ENCODE peak calls at places on chromosome 17, in five cellular contexts. One of them, this sample, is unnamed.

GRCh38 chr17:56316604-56317003 is 163.3 kb downstream of the ANKFN1 start:
- DNase-seq in tibial artery: no peak
- DNase-seq in left ventricle myocardium inferior: no peak
- DNase-seq in cardiac fibroblast: no peak
- DNase-seq in mesothelial cell of epicardium: no peak
- DNase-seq in this sample: no peak

GRCh38 chr17:382644-383533 is 30.3 kb upstream of the RPH3AL start:
- DNase-seq in tibial artery: no peak
- DNase-seq in left ventricle myocardium inferior: no peak
- DNase-seq in mesothelial cell of epicardium: peak
- DNase-seq in cardiac fibroblast: peak
- DNase-seq in this sample: no peak

GRCh38 chr17:7703584-7704574 is 1.1 kb upstream of the EFNB3 start:
- DNase-seq in cardiac fibroblast: peak
- DNase-seq in tibial artery: no peak
- DNase-seq in left ventricle myocardium inferior: no peak
- DNase-seq in mesothelial cell of epicardium: peak
- DNase-seq in this sample: no peak

GRCh38 chr17:14269473-14269872 is 31.4 kb upstream of the HS3ST3B1 start:
- DNase-seq in left ventricle myocardium inferior: no peak
- DNase-seq in mesothelial cell of epicardium: no peak
- DNase-seq in cardiac fibroblast: no peak
- DNase-seq in tibial artery: no peak
- DNase-seq in this sample: no peak

GRCh38 chr17:82248815-82249638 is 20.2 kb downstream of the SLC16A3 start:
- DNase-seq in cardiac fibroblast: no peak
- DNase-seq in left ventricle myocardium inferior: no peak
- DNase-seq in tibial artery: no peak
- DNase-seq in mesothelial cell of epicardium: no peak
- DNase-seq in this sample: no peak

GRCh38 chr17:38585056-38585804 is 20.5 kb downstream of the SRCIN1 start:
- DNase-seq in left ventricle myocardium inferior: no peak
- DNase-seq in tibial artery: no peak
- DNase-seq in mesothelial cell of epicardium: no peak
- DNase-seq in cardiac fibroblast: no peak
- DNase-seq in this sample: no peak

GRCh38 chr17:77374170-77374936 is 233.6 kb downstream of the SEC14L1 start:
- DNase-seq in left ventricle myocardium inferior: peak
- DNase-seq in tibial artery: peak
- DNase-seq in mesothelial cell of epicardium: peak
- DNase-seq in cardiac fibroblast: peak
- DNase-seq in this sample: no peak

GRCh38 chr17:48470388-48471034 is 40.5 kb upstream of the SKAP1 start:
- DNase-seq in mesothelial cell of epicardium: no peak
- DNase-seq in cardiac fibroblast: peak
- DNase-seq in left ventricle myocardium inferior: no peak
- DNase-seq in tibial artery: no peak
- DNase-seq in this sample: no peak

GRCh38 chr17:6555331-6556120 is 829 bp downstream of the PITPNM3 start:
- DNase-seq in tibial artery: no peak
- DNase-seq in mesothelial cell of epicardium: no peak
- DNase-seq in left ventricle myocardium inferior: no peak
- DNase-seq in cardiac fibroblast: peak
- DNase-seq in this sample: no peak

DNA sequence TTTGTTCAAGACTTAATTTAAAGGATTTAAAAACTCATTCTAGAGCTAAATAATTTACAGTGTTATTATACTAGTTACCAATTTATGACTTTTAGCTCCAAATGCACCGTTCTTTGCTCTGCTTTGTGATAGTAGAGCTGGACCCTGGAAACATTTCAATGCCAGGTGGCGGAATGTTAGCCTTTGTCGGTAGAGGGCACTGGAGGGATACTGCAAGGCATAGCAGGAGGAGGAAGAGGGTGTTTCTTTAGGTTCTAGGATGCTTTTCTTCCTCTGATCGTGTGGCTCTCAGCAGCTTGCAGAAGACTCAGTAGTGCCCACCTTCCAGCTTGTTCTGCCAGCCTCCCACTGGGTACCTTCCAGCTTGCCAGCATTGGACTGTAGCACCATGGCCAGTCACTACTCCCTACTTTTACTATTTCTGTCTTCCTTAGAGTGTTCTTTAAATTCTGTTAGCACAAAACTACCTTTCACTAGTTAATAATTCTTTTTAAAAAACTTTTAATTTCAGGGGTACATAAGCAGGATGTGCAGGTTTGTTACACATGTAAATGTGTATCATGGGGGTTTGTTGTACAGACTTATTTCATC is 325.3 kb downstream of the UTP18 start:
- DNase-seq in cardiac fibroblast: no peak
- DNase-seq in mesothelial cell of epicardium: no peak
- DNase-seq in left ventricle myocardium inferior: no peak
- DNase-seq in tibial artery: no peak
- DNase-seq in this sample: no peak
- TF ChIP-seq CTCF in cardiac fibroblast: peak
- TF ChIP-seq CTCF in mesothelial cell of epicardium: no peak
- TF ChIP-seq CTCF in left ventricle myocardium inferior: peak
- TF ChIP-seq CTCF in tibial artery: no peak
- TF ChIP-seq CTCF in this sample: peak

GRCh38 chr17:1673041-1673790 is 11.5 kb downstream of the PRPF8 start:
- DNase-seq in left ventricle myocardium inferior: no peak
- DNase-seq in mesothelial cell of epicardium: no peak
- DNase-seq in cardiac fibroblast: no peak
- DNase-seq in tibial artery: no peak
- DNase-seq in this sample: no peak

DNA sequence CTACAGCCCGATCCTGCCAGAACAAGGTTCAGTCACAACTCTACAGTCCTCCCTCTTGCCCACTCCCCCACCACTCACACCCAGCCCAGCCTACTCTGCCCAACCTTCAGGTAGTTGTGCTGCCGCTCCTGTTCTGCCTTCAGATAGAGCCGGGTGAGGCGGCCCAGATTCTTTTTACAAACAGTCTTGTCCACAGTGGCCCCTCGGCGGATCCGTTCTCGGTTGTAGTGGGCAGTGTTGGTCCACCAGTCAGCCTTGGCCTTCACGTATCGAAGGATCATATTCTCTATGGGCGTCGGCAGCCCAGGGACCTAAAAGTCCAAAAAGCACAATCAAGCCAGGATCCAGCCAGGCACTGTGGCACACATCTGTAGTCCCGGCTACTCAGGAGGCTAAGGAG is 8.3 kb downstream of the PRPF8 start:
- DNase-seq in cardiac fibroblast: no peak
- DNase-seq in tibial artery: no peak
- DNase-seq in left ventricle myocardium inferior: no peak
- DNase-seq in mesothelial cell of epicardium: no peak
- DNase-seq in this sample: no peak
- TF ChIP-seq CTCF in cardiac fibroblast: no peak
- TF ChIP-seq CTCF in tibial artery: no peak
- TF ChIP-seq CTCF in left ventricle myocardium inferior: no peak
- TF ChIP-seq CTCF in mesothelial cell of epicardium: no peak
- TF ChIP-seq CTCF in this sample: no peak

DNA sequence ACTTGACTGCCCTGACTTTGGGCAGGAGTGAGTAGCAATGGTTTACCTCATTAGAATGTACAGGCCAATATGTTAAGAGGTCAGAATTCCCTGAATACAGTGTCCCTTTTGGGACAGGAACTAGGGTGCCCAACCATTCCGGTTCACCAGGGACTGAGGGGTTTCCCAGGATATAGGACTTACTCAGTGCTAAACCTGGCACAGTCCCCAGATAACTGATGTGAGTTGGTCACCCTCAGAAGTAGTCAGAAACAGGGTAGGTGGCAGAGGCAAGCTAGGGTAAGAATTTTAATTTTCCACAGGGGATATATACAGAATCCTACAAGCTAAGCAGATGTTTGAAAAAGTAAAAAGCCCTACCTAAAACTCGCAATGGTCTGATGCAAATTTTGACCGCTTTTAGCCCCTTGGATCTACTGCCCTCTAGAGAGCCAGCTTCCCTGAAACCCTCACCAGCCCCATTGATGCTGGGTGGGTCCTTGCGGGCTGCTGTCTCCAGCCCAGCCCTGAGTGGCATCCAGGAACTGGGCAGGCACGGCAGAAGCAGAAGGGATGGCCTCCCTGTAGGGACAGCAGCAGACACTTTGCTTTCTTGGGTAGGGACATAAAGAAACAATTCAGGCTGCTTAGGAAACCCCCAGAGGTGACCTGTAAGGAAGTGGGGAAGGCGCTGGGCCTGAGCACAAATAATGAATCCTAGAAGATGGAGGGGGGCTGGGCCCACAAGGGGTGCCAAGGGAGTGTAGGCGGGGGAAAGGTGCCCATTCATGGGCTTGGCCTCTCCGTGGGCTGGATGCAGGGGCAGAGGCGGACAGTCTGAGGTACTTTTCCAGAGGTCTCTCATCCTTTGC is 434.8 kb downstream of the SLC39A11 start:
- DNase-seq in left ventricle myocardium inferior: no peak
- DNase-seq in cardiac fibroblast: peak
- DNase-seq in mesothelial cell of epicardium: no peak
- DNase-seq in tibial artery: no peak
- DNase-seq in this sample: no peak
- TF ChIP-seq CTCF in left ventricle myocardium inferior: no peak
- TF ChIP-seq CTCF in cardiac fibroblast: no peak
- TF ChIP-seq CTCF in mesothelial cell of epicardium: no peak
- TF ChIP-seq CTCF in tibial artery: no peak
- TF ChIP-seq CTCF in this sample: no peak

GRCh38 chr17:61413654-61414133 is 14.1 kb downstream of the TBX2 start:
- DNase-seq in tibial artery: no peak
- DNase-seq in left ventricle myocardium inferior: no peak
- DNase-seq in mesothelial cell of epicardium: peak
- DNase-seq in cardiac fibroblast: no peak
- DNase-seq in this sample: no peak
- TF ChIP-seq CTCF in tibial artery: no peak
- TF ChIP-seq CTCF in left ventricle myocardium inferior: no peak
- TF ChIP-seq CTCF in mesothelial cell of epicardium: no peak
- TF ChIP-seq CTCF in cardiac fibroblast: no peak
- TF ChIP-seq CTCF in this sample: no peak

DNA sequence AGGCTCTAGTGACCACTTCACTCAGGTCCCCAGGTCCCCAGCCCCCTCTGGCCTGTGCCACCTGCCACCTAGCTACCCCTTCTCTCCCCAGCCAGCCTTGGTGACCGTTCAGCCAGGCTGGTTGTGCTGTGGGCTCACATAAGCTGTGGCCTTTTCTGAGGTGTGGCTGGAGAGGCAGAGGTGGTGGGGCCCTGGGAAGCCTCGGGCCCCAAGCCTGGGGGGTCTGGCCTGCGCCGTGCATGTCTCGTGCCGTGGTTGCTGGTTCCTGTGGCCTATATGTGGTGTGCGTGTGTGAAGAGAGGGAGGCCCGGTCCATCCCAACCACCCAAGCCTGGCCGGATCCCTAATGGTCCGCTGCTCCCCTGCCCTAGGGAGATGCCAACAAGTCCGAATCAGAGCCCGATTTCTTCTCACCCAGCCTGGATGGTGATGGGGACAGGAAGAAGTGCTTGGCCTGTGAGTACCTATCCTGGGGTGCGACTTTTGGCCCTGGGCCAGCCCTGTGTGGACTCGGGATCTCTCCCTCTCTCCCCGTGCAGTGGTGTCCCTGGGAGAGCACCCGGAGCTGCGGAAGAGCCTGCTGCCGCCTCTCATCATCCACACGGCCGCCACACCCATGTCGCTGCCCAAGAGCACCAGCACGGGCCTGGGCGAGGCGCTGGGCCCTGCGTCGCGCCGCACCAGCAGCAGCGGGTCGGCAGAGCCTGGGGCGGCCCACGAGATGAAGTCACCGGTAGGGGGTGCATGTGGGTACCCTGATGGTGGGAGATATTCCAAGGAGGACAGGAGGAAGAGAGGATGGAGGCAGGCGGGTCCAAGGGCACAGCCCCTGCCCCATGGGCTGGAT is 35.9 kb downstream of the CACNA1G start:
- DNase-seq in left ventricle myocardium inferior: no peak
- DNase-seq in tibial artery: no peak
- DNase-seq in mesothelial cell of epicardium: no peak
- DNase-seq in cardiac fibroblast: no peak
- DNase-seq in this sample: no peak
- TF ChIP-seq CTCF in left ventricle myocardium inferior: peak
- TF ChIP-seq CTCF in tibial artery: no peak
- TF ChIP-seq CTCF in mesothelial cell of epicardium: peak
- TF ChIP-seq CTCF in cardiac fibroblast: peak
- TF ChIP-seq CTCF in this sample: no peak

GRCh38 chr17:75487351-75488070 is 27.8 kb downstream of the CASKIN2 start:
- DNase-seq in mesothelial cell of epicardium: no peak
- DNase-seq in tibial artery: no peak
- DNase-seq in cardiac fibroblast: peak
- DNase-seq in left ventricle myocardium inferior: no peak
- DNase-seq in this sample: no peak
- TF ChIP-seq CTCF in mesothelial cell of epicardium: no peak
- TF ChIP-seq CTCF in tibial artery: no peak
- TF ChIP-seq CTCF in cardiac fibroblast: no peak
- TF ChIP-seq CTCF in left ventricle myocardium inferior: peak
- TF ChIP-seq CTCF in this sample: no peak

DNA sequence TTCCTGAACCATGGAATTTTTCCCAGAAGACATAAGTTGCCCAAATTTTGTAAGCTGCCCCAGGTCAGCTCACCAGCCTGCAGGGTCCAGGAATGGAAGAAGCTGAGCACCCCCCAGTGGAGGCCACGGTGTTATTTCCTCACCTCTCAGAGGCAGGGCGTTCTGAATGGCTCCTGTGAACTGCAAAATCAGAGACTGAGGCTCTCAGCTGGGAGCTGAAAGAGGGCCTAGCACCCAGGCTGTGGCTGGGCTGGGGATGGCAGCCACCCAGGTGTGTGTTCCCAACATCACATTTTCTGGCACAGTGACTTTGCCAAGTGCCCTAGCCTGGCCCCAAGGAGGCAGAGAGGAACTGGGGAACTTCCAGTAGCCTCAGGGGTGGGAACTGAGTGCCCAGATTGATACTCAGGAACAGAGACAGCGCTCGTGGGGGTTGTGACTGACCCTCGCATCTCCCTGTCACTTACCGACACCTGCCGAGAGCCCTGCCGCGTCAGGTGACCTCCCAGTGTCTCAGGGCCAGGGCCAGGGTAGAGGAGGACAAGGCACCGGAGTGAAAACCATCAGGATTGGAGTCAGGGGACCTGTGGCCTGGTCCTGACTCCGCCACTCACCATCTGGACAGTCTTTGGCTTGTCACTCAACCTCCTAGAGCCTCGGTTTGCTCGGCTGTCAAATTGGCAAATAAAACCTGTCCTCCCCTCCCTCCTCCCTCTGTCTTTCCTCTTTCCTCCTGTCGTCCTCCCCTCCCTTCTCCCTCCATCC is 11.3 kb downstream of the CACNG4 start:
- DNase-seq in cardiac fibroblast: no peak
- DNase-seq in tibial artery: no peak
- DNase-seq in mesothelial cell of epicardium: no peak
- DNase-seq in left ventricle myocardium inferior: peak
- DNase-seq in this sample: no peak
- TF ChIP-seq CTCF in cardiac fibroblast: no peak
- TF ChIP-seq CTCF in tibial artery: no peak
- TF ChIP-seq CTCF in mesothelial cell of epicardium: no peak
- TF ChIP-seq CTCF in left ventricle myocardium inferior: no peak
- TF ChIP-seq CTCF in this sample: peak